ENCODE peak calls at places on chromosome 3, in four cellular contexts. N is mammary epithelial cell, L is pancreas, S is adipocyte. M is an unnamed sample.

GRCh38 chr3:42749753-42750231 is 23.3 kb downstream of the CCDC13 start:
- DNase-seq in N (peak), L (no peak), S (peak), M (no peak)

GRCh38 chr3:4981160-4981687 is 2.0 kb downstream of the BHLHE40 start:
- DNase-seq in N (no peak), L (no peak), S (no peak), M (no peak)

GRCh38 chr3:115843206-115843605 is 219.9 kb downstream of the GAP43 start:
- DNase-seq in N (no peak), L (no peak), S (no peak), M (no peak)

GRCh38 chr3:197031315-197032285 is 2.0 kb upstream of the MELTF start:
- DNase-seq in N (peak), L (no peak), S (peak), M (no peak)

GRCh38 chr3:88469216-88469615 is 319.5 kb downstream of the C3orf38 start:
- DNase-seq in N (no peak), L (no peak), S (no peak), M (no peak)

GRCh38 chr3:179840985-179841384 is 188.1 kb downstream of the USP13 start:
- DNase-seq in N (peak), L (no peak), S (peak), M (no peak)

GRCh38 chr3:52527732-52528595 is 5.7 kb downstream of the NT5DC2 start:
- DNase-seq in N (no peak), L (peak), S (no peak), M (no peak)

GRCh38 chr3:69081583-69082262 is 1.6 kb upstream of the UBA3 start:
- DNase-seq in N (peak), L (no peak), S (peak), M (no peak)

GRCh38 chr3:107024481-107025153 is 352.6 kb upstream of the CCDC54 start:
- DNase-seq in N (no peak), L (no peak), S (no peak), M (no peak)

GRCh38 chr3:123390865-123391613 is 57.9 kb downstream of the ADCY5 start:
- DNase-seq in N (no peak), L (no peak), S (peak), M (no peak)

GRCh38 chr3:152834354-152835310 is at the start of gene P2RY1:
- DNase-seq in N (peak), L (peak), S (peak), M (peak)

GRCh38 chr3:174221155-174221554 is 638.0 kb upstream of the NAALADL2 start:
- DNase-seq in N (no peak), L (no peak), S (no peak), M (no peak)

GRCh38 chr3:186413615-186414415 is 51.8 kb upstream of the DGKG start:
- DNase-seq in N (peak), L (peak), S (peak), M (peak)

GRCh38 chr3:46557814-46558183 is 8.3 kb downstream of the LRRC2 start:
- DNase-seq in N (no peak), L (no peak), S (no peak), M (no peak)

GRCh38 chr3:67635257-67635656 is 19.2 kb downstream of the SUCLG2 start:
- DNase-seq in N (peak), L (no peak), S (peak), M (no peak)

GRCh38 chr3:52372822-52373504 is 56.8 kb downstream of the DNAH1 start:
- DNase-seq in N (no peak), L (no peak), S (peak), M (no peak)

GRCh38 chr3:194321666-194322640 is 29.2 kb downstream of the CPN2 start:
- DNase-seq in N (no peak), L (peak), S (no peak), M (no peak)

GRCh38 chr3:67083277-67083676 is 85.2 kb downstream of the KBTBD8 start:
- DNase-seq in N (peak), L (no peak), S (no peak), M (peak)

GRCh38 chr3:67630666-67631362 is 23.6 kb downstream of the SUCLG2 start:
- DNase-seq in N (no peak), L (no peak), S (no peak), M (no peak)

GRCh38 chr3:66659056-66659455 is 158.2 kb upstream of the LRIG1 start:
- DNase-seq in N (no peak), L (no peak), S (no peak), M (no peak)

GRCh38 chr3:157819415-157819814 is 286.8 kb downstream of the SHOX2 start:
- DNase-seq in N (no peak), L (no peak), S (no peak), M (no peak)

GRCh38 chr3:194390835-194391234 is 8.2 kb downstream of the GP5 start:
- DNase-seq in N (no peak), L (no peak), S (no peak), M (no peak)

GRCh38 chr3:189954733-189955665 is 165.7 kb downstream of the P3H2 start:
- DNase-seq in N (no peak), L (no peak), S (peak), M (no peak)

GRCh38 chr3:157594413-157594812 is 91.2 kb upstream of the VEPH1 start:
- DNase-seq in N (no peak), L (no peak), S (no peak), M (no peak)

GRCh38 chr3:37992271-37993066 is 1.9 kb downstream of the VILL start:
- DNase-seq in N (peak), L (no peak), S (no peak), M (no peak)

GRCh38 chr3:142828703-142829304 is 60.1 kb downstream of the PCOLCE2 start:
- DNase-seq in N (peak), L (peak), S (peak), M (peak)

GRCh38 chr3:139657936-139658335 is 19.8 kb downstream of the NMNAT3 start:
- DNase-seq in N (no peak), L (no peak), S (no peak), M (no peak)

GRCh38 chr3:177447938-177448337 is 250.7 kb upstream of the TBL1XR1 start:
- DNase-seq in N (peak), L (no peak), S (no peak), M (no peak)

GRCh38 chr3:177523072-177523675 is 325.9 kb upstream of the TBL1XR1 start:
- DNase-seq in N (peak), L (no peak), S (no peak), M (no peak)

GRCh38 chr3:10445561-10445960 is 59.8 kb downstream of the ATP2B2 start:
- DNase-seq in N (no peak), L (no peak), S (no peak), M (no peak)

GRCh38 chr3:41120461-41120860 is 78.8 kb upstream of the CTNNB1 start:
- DNase-seq in N (no peak), L (no peak), S (no peak), M (no peak)

GRCh38 chr3:66041116-66041515 is 2.4 kb upstream of the MAGI1 start:
- DNase-seq in N (no peak), L (no peak), S (peak), M (no peak)

GRCh38 chr3:129121016-129121791 is 400 bp downstream of the RAB43 start:
- DNase-seq in N (no peak), L (peak), S (no peak), M (no peak)
- H3K4me3 ChIP-seq in N (peak), L (peak), S (peak), M (peak)

DNA sequence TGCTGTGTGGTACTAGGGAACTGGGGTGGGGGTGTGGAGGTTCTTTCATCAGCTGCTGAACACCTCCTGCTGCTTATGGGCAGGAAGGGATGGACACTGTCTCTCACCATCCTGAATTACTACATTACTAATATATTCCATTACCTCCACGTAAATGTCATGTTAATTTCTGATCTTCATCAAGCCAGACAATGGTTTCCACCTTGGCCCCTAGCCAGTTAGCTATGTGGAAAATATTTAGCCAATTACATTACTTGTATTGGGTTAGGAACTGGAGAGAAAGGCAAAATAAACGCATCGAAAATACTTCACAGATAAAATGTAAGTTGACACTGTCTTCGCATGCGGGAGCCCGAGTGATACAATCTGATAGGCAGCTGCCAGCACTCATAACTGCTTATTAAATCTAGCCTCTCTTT is 95.1 kb downstream of the FOXP1 start:
- DNase-seq in N (no peak), L (no peak), S (no peak), M (no peak)
- H3K4me3 ChIP-seq in N (no peak), L (no peak), S (no peak), M (no peak)

GRCh38 chr3:32686713-32687112 is 1.7 kb downstream of the CNOT10 start:
- DNase-seq in N (peak), L (no peak), S (peak), M (no peak)
- H3K4me3 ChIP-seq in N (peak), L (no peak), S (peak), M (peak)

GRCh38 chr3:49805367-49805782 is 2.3 kb downstream of the INKA1 start:
- DNase-seq in N (no peak), L (no peak), S (peak), M (no peak)
- H3K4me3 ChIP-seq in N (no peak), L (no peak), S (no peak), M (no peak)

GRCh38 chr3:119660474-119661150 is at the start of gene POPDC2:
- DNase-seq in N (no peak), L (no peak), S (no peak), M (no peak)

GRCh38 chr3:119658994-119659393 is 1.4 kb downstream of the POPDC2 start:
- DNase-seq in N (no peak), L (no peak), S (no peak), M (no peak)

GRCh38 chr3:119662604-119663377 is 2.4 kb upstream of the POPDC2 start:
- DNase-seq in N (no peak), L (no peak), S (no peak), M (no peak)

GRCh38 chr3:119657887-119658702 is 2.3 kb downstream of the POPDC2 start:
- DNase-seq in N (no peak), L (no peak), S (no peak), M (no peak)

DNA sequence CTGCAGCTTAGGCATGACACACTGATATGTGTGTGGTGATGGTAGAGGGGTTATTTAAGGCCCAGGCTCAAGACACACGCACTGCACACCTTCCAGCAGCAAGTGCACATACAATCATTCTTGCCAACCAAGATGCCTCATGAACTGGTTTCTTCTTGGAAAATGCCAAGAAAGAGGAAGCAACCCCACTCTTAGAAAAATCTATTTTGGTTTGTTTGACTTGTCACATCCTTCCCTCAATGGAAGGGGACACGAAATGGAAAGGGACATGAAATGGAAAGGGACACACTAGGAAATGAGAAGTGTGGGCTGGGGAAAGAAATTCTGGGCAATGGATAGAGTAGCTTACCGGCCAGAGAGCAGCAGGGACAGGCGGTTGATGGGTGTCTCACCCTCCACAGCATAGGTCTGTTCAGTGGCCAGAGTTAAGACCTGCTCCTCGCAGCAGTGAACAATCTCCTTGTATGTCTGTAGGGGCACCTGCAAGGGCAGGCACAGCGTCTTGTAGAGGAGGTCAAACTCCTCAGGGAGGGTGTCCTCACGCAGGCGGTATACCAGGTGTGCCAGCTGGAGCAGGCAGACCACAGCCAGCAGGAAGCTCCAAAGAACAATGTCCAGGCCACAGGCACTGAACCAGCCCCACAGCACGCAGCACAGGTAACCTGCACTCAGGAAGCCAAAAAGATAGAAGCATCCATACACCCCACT is 651 bp downstream of the POPDC2 start:
- DNase-seq in N (no peak), L (peak), S (no peak), M (no peak)
- H3K4me3 ChIP-seq in N (no peak), L (no peak), S (no peak), M (no peak)

GRCh38 chr3:64561503-64561810 is 126.3 kb downstream of the ADAMTS9 start:
- DNase-seq in N (no peak), L (no peak), S (no peak), M (no peak)
- H3K4me3 ChIP-seq in N (no peak), L (no peak), S (peak), M (no peak)

GRCh38 chr3:72317491-72317890 is 530.8 kb downstream of the SHQ1 start:
- DNase-seq in N (no peak), L (no peak), S (peak), M (no peak)
- H3K4me3 ChIP-seq in N (no peak), L (no peak), S (no peak), M (no peak)